ENCODE peak calls at places on chromosomes 16 and 17, in six cellular contexts. P is mesendoderm, W is mesenchymal stem cell, S is IMR-90, V is H9, D is neuronal stem cell. N is an unnamed sample.
A peak's percentile ranks its signal among the peaks of the same experiment; 100 is the strongest.

GRCh38 chr17:14833201-14833773 is 431.8 kb downstream of the PMP22 start:
- DNase-seq in P (no peak), W (peak; percentile 80), S (peak; percentile 94), V (no peak), D (no peak), N (no peak)

GRCh38 chr17:55295411-55296170 is 30.8 kb downstream of the HLF start:
- DNase-seq in P (peak; percentile 70), W (peak; percentile 43), S (peak; percentile 43), V (peak; percentile 79), D (peak; percentile 43), N (peak; percentile 76)

GRCh38 chr17:61770043-61770442 is 93.3 kb downstream of the BRIP1 start:
- DNase-seq in P (peak; percentile 7), W (peak; percentile 43), S (peak; percentile 70), V (no peak), D (no peak), N (no peak)

GRCh38 chr17:58279736-58280479 is 827 bp downstream of the MPO start:
- DNase-seq in P (no peak), W (no peak), S (no peak), V (no peak), D (no peak), N (no peak)

GRCh38 chr16:82037251-82037650 is 2.2 kb downstream of the HSD17B2 start:
- DNase-seq in P (no peak), W (no peak), S (no peak), V (no peak), D (no peak), N (no peak)

GRCh38 chr16:50273888-50274770 is 7.8 kb downstream of the ADCY7 start:
- DNase-seq in P (no peak), W (no peak), S (no peak), V (no peak), D (no peak), N (no peak)

GRCh38 chr16:88013766-88014165 is 62.5 kb downstream of the BANP start:
- DNase-seq in P (no peak), W (no peak), S (no peak), V (no peak), D (no peak), N (no peak)

GRCh38 chr17:12618557-12618956 is 47.1 kb upstream of the MYOCD start:
- DNase-seq in P (no peak), W (peak; percentile 72), S (peak; percentile 96), V (no peak), D (no peak), N (no peak)

GRCh38 chr16:69838417-69838990 is 76.4 kb downstream of the WWP2 start:
- DNase-seq in P (no peak), W (no peak), S (no peak), V (no peak), D (no peak), N (no peak)

GRCh38 chr17:56835259-56835575 is 1.3 kb downstream of the DGKE start:
- DNase-seq in P (no peak), W (no peak), S (peak; percentile 21), V (no peak), D (no peak), N (no peak)

GRCh38 chr17:56832446-56832845 is 1.3 kb downstream of the C17orf67 start:
- DNase-seq in P (peak; percentile 5), W (peak; percentile 28), S (no peak), V (no peak), D (no peak), N (no peak)

GRCh38 chr17:56834380-56835258 is 668 bp downstream of the DGKE start:
- DNase-seq in P (peak; percentile 82), W (peak; percentile 61), S (peak; percentile 7), V (peak; percentile 80), D (peak; percentile 47), N (peak; percentile 82)

GRCh38 chr17:56833023-56833811 is 503 bp downstream of the C17orf67 start:
- DNase-seq in P (peak; percentile 56), W (peak; percentile 72), S (peak; percentile 58), V (peak; percentile 71), D (peak; percentile 32), N (peak; percentile 31)

DNA sequence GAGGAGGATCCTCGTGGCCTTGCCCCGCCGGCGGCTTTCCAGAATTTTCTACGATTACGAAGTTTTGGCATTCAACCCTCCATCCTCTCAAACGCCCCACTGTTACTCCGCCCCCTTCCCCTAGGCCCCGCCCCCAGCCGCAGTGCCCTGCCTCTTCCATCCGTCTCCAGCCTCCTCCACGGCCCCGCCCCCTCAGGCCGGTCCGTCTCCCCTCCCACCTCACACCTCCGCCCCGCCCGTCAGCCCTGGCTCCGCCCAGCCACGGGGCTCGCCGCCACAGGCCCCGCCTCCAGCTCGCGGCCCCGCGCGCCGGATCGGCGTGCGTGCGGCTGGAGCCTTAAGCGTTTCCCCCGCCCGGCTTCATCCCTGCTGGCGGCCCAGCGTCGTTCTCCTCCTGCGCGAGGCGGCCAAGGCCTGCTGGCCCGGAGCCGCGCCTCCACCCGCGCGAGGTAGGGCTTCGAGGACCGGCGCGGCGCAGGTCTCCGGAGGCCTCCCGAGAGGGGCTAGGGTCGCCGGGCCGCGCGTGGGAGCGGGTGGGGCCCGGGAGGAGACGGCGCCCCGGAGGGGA is at the start of the genes C17orf67 and DGKE:
- DNase-seq in P (peak; percentile 96), W (peak; percentile 96), S (peak; percentile 94), V (peak; percentile 98), D (peak; percentile 95), N (peak; percentile 98)
- H2BK120ac ChIP-seq in P (no peak within 1 kb of the TSS), W (peak within 1 kb of the TSS; percentile 73), S (peak within 1 kb of the TSS; percentile 59), V (no peak within 1 kb of the TSS), D (peak within 1 kb of the TSS; percentile 73), N (peak within 1 kb of the TSS; percentile 65)

GRCh38 chr16:28845173-28846079 is 722 bp downstream of the TUFM start:
- DNase-seq in P (peak; percentile 63), W (peak; percentile 32), S (peak; percentile 12), V (no peak), D (no peak), N (no peak)
- H2BK120ac ChIP-seq in P (no peak overlapping the region), W (no peak overlapping the region), S (no peak overlapping the region), V (no peak overlapping the region), D (no peak overlapping the region), N (no peak overlapping the region)

GRCh38 chr16:54054237-54054780 is 232.3 kb downstream of the IRX3 start:
- DNase-seq in P (no peak), W (no peak), S (no peak), V (no peak), D (no peak), N (no peak)

GRCh38 chr16:54059319-54059718 is 227.3 kb downstream of the IRX3 start:
- DNase-seq in P (no peak), W (no peak), S (no peak), V (no peak), D (no peak), N (no peak)

GRCh38 chr16:54056921-54057320 is 229.7 kb downstream of the IRX3 start:
- DNase-seq in P (no peak), W (no peak), S (no peak), V (no peak), D (no peak), N (no peak)

GRCh38 chr16:54055191-54055590 is 231.4 kb downstream of the IRX3 start:
- DNase-seq in P (peak; percentile 68), W (no peak), S (no peak), V (no peak), D (no peak), N (no peak)

GRCh38 chr16:54055864-54056263 is 230.7 kb downstream of the IRX3 start:
- DNase-seq in P (no peak), W (no peak), S (peak; percentile 11), V (no peak), D (no peak), N (no peak)
- H2BK120ac ChIP-seq in P (no peak overlapping the region), W (no peak overlapping the region), S (no peak overlapping the region), V (no peak overlapping the region), D (no peak overlapping the region), N (no peak overlapping the region)

DNA sequence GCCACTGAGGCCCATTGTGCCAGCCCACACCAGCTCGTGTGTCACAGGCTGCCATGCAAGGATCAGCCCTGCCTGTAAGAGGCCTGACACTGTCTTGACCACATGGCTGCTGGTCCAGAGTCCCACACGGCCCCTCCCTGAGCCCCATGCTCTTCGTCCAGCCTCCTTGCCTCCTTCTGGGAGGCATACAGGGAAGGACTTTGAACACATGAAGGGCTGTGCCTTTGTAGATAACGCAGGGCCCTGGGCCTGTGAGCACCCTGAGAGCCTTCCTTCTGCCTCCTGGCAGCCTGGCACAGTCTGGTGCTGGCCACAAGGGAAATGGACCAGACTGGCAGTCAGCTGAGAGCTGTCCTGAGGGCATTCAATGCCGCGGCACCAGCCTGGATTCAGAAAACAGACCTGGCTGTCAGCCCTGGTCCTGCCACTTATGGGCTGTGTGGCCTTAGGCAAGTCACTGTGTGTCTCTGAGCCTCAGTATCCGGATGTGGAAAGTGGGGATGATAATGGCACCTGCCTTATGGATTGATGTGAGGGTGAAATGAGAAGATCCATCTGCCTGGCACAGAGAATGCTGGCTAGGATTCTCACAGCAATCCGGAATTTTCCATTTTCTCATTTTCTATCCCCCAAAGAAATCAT is 19.2 kb upstream of the SPNS2 start:
- DNase-seq in P (no peak), W (no peak), S (no peak), V (no peak), D (no peak), N (no peak)
- H2BK120ac ChIP-seq in P (no peak overlapping the region), W (no peak overlapping the region), S (no peak overlapping the region), V (no peak overlapping the region), D (no peak overlapping the region), N (no peak overlapping the region)

GRCh38 chr17:43583332-43583731 is 37.2 kb upstream of the ETV4 start:
- DNase-seq in P (no peak), W (no peak), S (no peak), V (no peak), D (no peak), N (no peak)
- H2BK120ac ChIP-seq in P (no peak overlapping the region), W (no peak overlapping the region), S (no peak overlapping the region), V (no peak overlapping the region), D (no peak overlapping the region), N (no peak overlapping the region)

N was measured in H1.